ENCODE peak calls at places on chromosomes 7 and 10, in four cellular contexts. Q is stimulated activated naive CD4-positive, alpha-beta T cell; Z is EL; R is A172. K is an unnamed sample.

GRCh38 chr10:35910234-35910633 is 268.1 kb upstream of the FZD8 start:
- DNase-seq in Q (no peak), Z (peak), R (peak), K (no peak)

GRCh38 chr7:97001221-97001620 is 4.1 kb upstream of the DLX6 start:
- DNase-seq in Q (no peak), Z (no peak), R (no peak), K (no peak)

GRCh38 chr7:142943706-142944268 is 4.5 kb downstream of the LLCFC1 start:
- DNase-seq in Q (no peak), Z (no peak), R (no peak), K (no peak)

GRCh38 chr10:344582-345200 is 209.4 kb downstream of the ZMYND11 start:
- DNase-seq in Q (no peak), Z (no peak), R (no peak), K (no peak)

GRCh38 chr10:26410356-26410755 is 27.8 kb upstream of the APBB1IP start:
- DNase-seq in Q (no peak), Z (no peak), R (no peak), K (no peak)

GRCh38 chr10:22690614-22691431 is 23.6 kb downstream of the PIP4K2A start:
- DNase-seq in Q (no peak), Z (peak), R (no peak), K (no peak)

GRCh38 chr10:24901686-24902399 is 50.6 kb downstream of the PRTFDC1 start:
- DNase-seq in Q (no peak), Z (peak), R (peak), K (no peak)

GRCh38 chr10:110389250-110389649 is 84.5 kb upstream of the SMNDC1 start:
- DNase-seq in Q (no peak), Z (no peak), R (no peak), K (no peak)

GRCh38 chr7:44540592-44541027 is 520 bp downstream of the NPC1L1 start:
- DNase-seq in Q (no peak), Z (no peak), R (no peak), K (no peak)

GRCh38 chr10:78957471-78958039 is 111.2 kb upstream of the ZMIZ1 start:
- DNase-seq in Q (no peak), Z (peak), R (peak), K (no peak)

GRCh38 chr10:103598654-103599115 is 105.2 kb downstream of the NEURL1 start:
- DNase-seq in Q (no peak), Z (peak), R (peak), K (peak)

GRCh38 chr7:107920048-107920772 is 29.2 kb downstream of the DLD start:
- DNase-seq in Q (no peak), Z (peak), R (no peak), K (no peak)

GRCh38 chr10:116138897-116139296 is 134.1 kb downstream of the GFRA1 start:
- DNase-seq in Q (no peak), Z (no peak), R (no peak), K (no peak)

GRCh38 chr10:60537697-60538096 is 148.0 kb upstream of the ANK3 start:
- DNase-seq in Q (no peak), Z (no peak), R (peak), K (no peak)

GRCh38 chr10:26939290-26939956 is 78.7 kb upstream of the ABI1 start:
- DNase-seq in Q (no peak), Z (no peak), R (no peak), K (no peak)